ENCODE peak calls at places on chromosomes 6 and 20, in six cellular contexts. G is ovary, E is endothelial cell of umbilical vein, P is HCT116, J is Peyer's patch, F is heart left ventricle. X is an unnamed sample.

GRCh38 chr6:50795574-50795973 is 23.1 kb upstream of the TFAP2B start:
- DNase-seq in J (no peak), F (no peak), G (no peak), P (no peak), E (no peak), X (no peak)

GRCh38 chr6:35500782-35501181 is 3.9 kb upstream of the TEAD3 start:
- DNase-seq in P (no peak), G (no peak), E (no peak), F (no peak), J (no peak), X (no peak)

GRCh38 chr6:39088331-39088730 is 26.7 kb downstream of the SAYSD1 start:
- DNase-seq in G (no peak), P (no peak), F (peak; percentile 52), E (peak; percentile 37), J (no peak), X (no peak)

GRCh38 chr6:142087950-142088857 is 44.5 kb upstream of the GJE1 start:
- DNase-seq in G (no peak), P (no peak), E (no peak), F (no peak), J (no peak), X (no peak)

GRCh38 chr20:37531856-37532255 is 4.2 kb upstream of the BLCAP start:
- DNase-seq in G (no peak), J (peak; percentile 17), P (no peak), F (no peak), E (no peak), X (no peak)

GRCh38 chr6:44559486-44560270 is 172.2 kb downstream of the CDC5L start:
- DNase-seq in E (no peak), G (no peak), J (no peak), F (no peak), P (no peak), X (no peak)

GRCh38 chr20:9043364-9043763 is 25.5 kb upstream of the PLCB4 start:
- DNase-seq in G (no peak), J (no peak), E (no peak), F (no peak), P (no peak), X (no peak)

GRCh38 chr20:621115-621756 is 11.1 kb upstream of the TCF15 start:
- DNase-seq in P (no peak), F (no peak), J (no peak), G (no peak), E (no peak), X (no peak)

GRCh38 chr6:138115877-138116660 is 8.8 kb upstream of the PERP start:
- DNase-seq in E (peak; percentile 71), G (peak; percentile 45), F (peak; percentile 50), J (peak; percentile 70), P (peak; percentile 58), X (peak; percentile 52)

GRCh38 chr6:43712590-43712989 is 25.0 kb upstream of the MRPS18A start:
- DNase-seq in P (no peak), F (no peak), G (no peak), E (no peak), J (no peak), X (no peak)

GRCh38 chr20:2006452-2007381 is 12.9 kb upstream of the PDYN start:
- DNase-seq in J (no peak), F (no peak), P (peak; percentile 19), E (peak; percentile 30), G (no peak), X (no peak)

GRCh38 chr6:127938701-127939100 is 37.8 kb upstream of the THEMIS start:
- DNase-seq in J (no peak), F (no peak), G (no peak), E (peak; percentile 63), P (peak; percentile 6), X (no peak)

GRCh38 chr6:143579703-143580102 is 68.2 kb upstream of the FUCA2 start:
- DNase-seq in J (no peak), G (no peak), P (no peak), E (peak; percentile 80), F (peak; percentile 54), X (no peak)

GRCh38 chr20:57654363-57654997 is 34.3 kb upstream of the ZBP1 start:
- DNase-seq in G (peak; percentile 71), E (peak; percentile 69), P (peak; percentile 23), J (peak; percentile 80), F (peak; percentile 32), X (peak; percentile 50)

GRCh38 chr6:132937466-132937906 is 123.1 kb downstream of the RPS12 start:
- DNase-seq in F (no peak), G (peak; percentile 22), P (peak; percentile 57), E (peak; percentile 56), J (no peak), X (peak; percentile 69)

GRCh38 chr20:40803381-40803780 is 114.3 kb upstream of the MAFB start:
- DNase-seq in J (no peak), P (no peak), G (no peak), F (no peak), E (no peak), X (no peak)

GRCh38 chr20:25389858-25390537 is 637 bp downstream of the ABHD12 start:
- DNase-seq in F (peak; percentile 37), J (peak; percentile 53), G (peak; percentile 43), P (no peak), E (peak; percentile 34), X (peak; percentile 59)

GRCh38 chr6:24584390-24584735 is 61.6 kb downstream of the KIAA0319 start:
- DNase-seq in J (no peak), E (no peak), P (no peak), G (no peak), F (no peak), X (no peak)

GRCh38 chr6:163735076-163735475 is 320.6 kb downstream of the QKI start:
- DNase-seq in E (no peak), P (no peak), F (no peak), J (no peak), G (no peak), X (no peak)

GRCh38 chr6:166530211-166531045 is 56.0 kb downstream of the RAMACL start:
- DNase-seq in G (no peak), E (no peak), F (no peak), P (peak; percentile 54), J (no peak), X (no peak)

GRCh38 chr6:47780510-47781356 is 1.1 kb upstream of the OPN5 start:
- DNase-seq in E (peak; percentile 86), P (peak; percentile 66), J (peak; percentile 46), G (no peak), F (peak; percentile 28), X (peak; percentile 24)

GRCh38 chr20:45039470-45039811 is 61.5 kb downstream of the KCNS1 start:
- DNase-seq in E (no peak), J (no peak), F (no peak), P (no peak), G (no peak), X (no peak)

GRCh38 chr6:12008366-12009179 is 3.5 kb upstream of the HIVEP1 start:
- DNase-seq in E (peak; percentile 69), P (peak; percentile 49), G (peak; percentile 79), F (peak; percentile 92), J (peak; percentile 93), X (peak; percentile 96)

GRCh38 chr6:90541221-90541620 is 45.7 kb downstream of the MAP3K7 start:
- DNase-seq in E (no peak), J (no peak), G (no peak), P (no peak), F (no peak), X (no peak)

GRCh38 chr20:17687800-17688199 is 5.8 kb upstream of the RRBP1 start:
- DNase-seq in F (no peak), E (no peak), G (no peak), J (no peak), P (no peak), X (no peak)

GRCh38 chr6:31877651-31878161 is 1.1 kb downstream of the SLC44A4 start:
- DNase-seq in G (no peak), E (no peak), F (no peak), P (no peak), J (peak; percentile 90), X (no peak)
- TF ChIP-seq POLR2A in G (no peak), E (no peak), F (no peak), P (no peak), J (peak; percentile 93), X (no peak)

GRCh38 chr6:31529329-31530150 is 778 bp downstream of the MCCD1 start:
- DNase-seq in F (no peak), E (no peak), J (no peak), P (no peak), G (no peak), X (no peak)
- TF ChIP-seq CTCF in F (no peak), E (no peak), J (no peak), P (no peak), G (no peak), X (no peak)

GRCh38 chr20:63244468-63244867 is 8.8 kb downstream of the BIRC7 start:
- DNase-seq in E (no peak), F (no peak), G (no peak), J (no peak), P (no peak), X (no peak)

GRCh38 chr20:63241272-63241671 is 5.6 kb downstream of the BIRC7 start:
- DNase-seq in F (no peak), J (no peak), E (peak; percentile 24), P (no peak), G (no peak), X (no peak)

GRCh38 chr20:63243604-63244247 is 8.0 kb downstream of the BIRC7 start:
- DNase-seq in G (no peak), J (no peak), F (no peak), E (no peak), P (no peak), X (no peak)

GRCh38 chr20:63240004-63240403 is 4.3 kb downstream of the BIRC7 start:
- DNase-seq in F (no peak), E (no peak), G (no peak), J (no peak), P (no peak), X (no peak)

DNA sequence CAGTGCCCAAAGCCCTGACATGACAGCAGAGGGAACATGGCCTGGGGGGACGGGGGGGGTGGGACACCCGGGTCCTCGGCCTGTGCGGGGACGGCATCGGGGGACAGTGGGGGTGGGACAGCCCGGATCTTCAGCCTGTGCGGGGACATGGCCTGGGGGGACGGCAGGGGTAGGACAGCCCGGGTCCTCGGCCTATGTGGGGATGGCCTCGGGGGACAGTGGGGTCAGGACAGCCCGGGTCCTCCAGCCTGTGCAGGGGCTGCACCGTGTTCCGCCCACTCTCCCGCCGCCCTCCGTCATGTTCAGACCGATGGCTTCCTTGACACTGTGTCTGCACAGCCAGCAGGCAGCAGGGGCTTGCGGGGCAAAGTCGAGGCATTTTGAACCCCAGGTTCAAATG is 7.0 kb downstream of the BIRC7 start:
- DNase-seq in J (no peak), F (no peak), P (no peak), E (no peak), G (no peak), X (no peak)
- H3K27me3 ChIP-seq in J (no peaks in the 10 kb centered on the region), F (peaks cover 19% of the 10 kb centered on the region), P (no peaks in the 10 kb centered on the region), E (no peaks in the 10 kb centered on the region), G (no peaks in the 10 kb centered on the region), X (no peaks in the 10 kb centered on the region)

DNA sequence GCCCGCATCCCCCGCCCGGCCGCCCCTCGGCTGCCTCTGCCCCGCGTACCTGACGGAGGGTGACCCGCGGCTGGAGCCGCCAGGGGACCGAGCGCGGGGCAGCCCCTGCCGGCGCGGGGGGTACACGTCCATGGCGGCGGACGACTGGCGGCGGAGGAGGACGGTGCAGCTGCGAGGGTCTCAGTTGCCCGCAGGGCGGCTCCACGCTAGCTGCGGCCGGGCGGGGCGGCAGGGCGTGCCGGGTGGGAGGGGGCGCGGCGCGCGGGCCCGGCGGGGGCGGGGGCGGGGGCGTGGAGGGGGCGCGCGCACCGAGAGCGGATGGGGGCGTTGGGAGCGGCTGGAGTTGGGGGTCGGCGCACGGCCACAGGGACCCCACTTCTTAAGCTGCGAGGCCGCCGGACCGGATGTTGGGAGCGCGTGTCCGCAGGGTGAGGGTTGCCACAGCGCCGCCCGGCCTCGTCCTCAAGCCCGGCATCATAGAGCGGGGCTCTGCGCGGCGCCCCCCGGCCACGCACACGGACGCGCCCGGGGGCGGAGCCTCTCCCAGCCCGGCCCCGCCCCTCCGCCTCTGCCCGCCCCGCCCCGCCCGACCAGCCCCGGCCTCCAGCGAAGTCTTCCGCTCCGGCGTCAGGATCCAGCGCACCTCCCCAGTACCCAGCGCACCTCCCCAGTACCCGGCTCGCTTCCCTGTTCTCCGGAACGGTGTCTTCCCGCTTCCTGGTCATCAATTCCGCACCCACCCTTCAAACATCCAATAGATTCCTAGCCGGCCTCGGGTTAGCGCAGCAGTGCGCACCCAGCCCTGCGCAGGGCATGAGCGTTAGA is at the start of gene DNAAF9:
- DNase-seq in J (peak; percentile 90), F (peak; percentile 83), G (peak; percentile 68), E (peak; percentile 78), P (peak; percentile 38), X (peak; percentile 85)
- TF ChIP-seq POLR2A in J (peak; percentile 54), F (no peak), G (peak; percentile 41), E (peak; percentile 73), P (no peak), X (peak; percentile 65)

X was measured in right lobe of liver.